ENCODE peak calls at places on chromosomes 1 and 21, in five cellular contexts. X, M, U, K and L are unnamed samples.
A peak's percentile ranks its signal among the peaks of the same experiment; 100 is the strongest.

GRCh38 chr1:229769006-229769405 is 143.0 kb downstream of the URB2 start:
- DNase-seq in X (no peak), M (no peak), U (no peak), K (no peak), L (no peak)

GRCh38 chr1:222104661-222105392 is 362.9 kb upstream of the DUSP10 start:
- DNase-seq in X (no peak), M (no peak), U (no peak), K (no peak), L (no peak)

GRCh38 chr1:29256979-29257804 is 20.9 kb downstream of the PTPRU start:
- DNase-seq in X (no peak), M (no peak), U (peak; percentile 24), K (peak; percentile 45), L (no peak)

GRCh38 chr1:3174487-3175247 is 105.7 kb downstream of the PRDM16 start:
- DNase-seq in X (no peak), M (no peak), U (no peak), K (no peak), L (no peak)

GRCh38 chr1:2290171-2290578 is 62.1 kb downstream of the SKI start:
- DNase-seq in X (no peak), M (no peak), U (no peak), K (peak; percentile 58), L (no peak)

GRCh38 chr1:167627865-167628641 is 2.0 kb upstream of the RCSD1 start:
- DNase-seq in X (no peak), M (peak; percentile 89), U (no peak), K (peak; percentile 92), L (peak; percentile 48)

GRCh38 chr1:73998348-73998959 is 199.5 kb downstream of the LRRIQ3 start:
- DNase-seq in X (no peak), M (peak; percentile 1), U (no peak), K (no peak), L (peak; percentile 17)

GRCh38 chr21:37458669-37459276 is 92.2 kb downstream of the DYRK1A start:
- DNase-seq in X (no peak), M (no peak), U (no peak), K (no peak), L (no peak)

GRCh38 chr21:42567861-42568260 is 54.2 kb downstream of the SLC37A1 start:
- DNase-seq in X (no peak), M (no peak), U (peak; percentile 4), K (no peak), L (no peak)
- TF ChIP-seq ATF2 in X (no peak), M (no peak), U (no peak), K (no peak), L (no peak)

GRCh38 chr1:234942869-234943501 is 185.7 kb downstream of the TOMM20 start:
- DNase-seq in X (no peak), M (no peak), U (no peak), K (no peak), L (no peak)
- TF ChIP-seq ATF2 in X (no peak), M (no peak), U (no peak), K (no peak), L (no peak)

GRCh38 chr1:19345391-19345790 is 33.3 kb downstream of the SLC66A1 start:
- DNase-seq in X (no peak), M (no peak), U (no peak), K (no peak), L (no peak)

GRCh38 chr1:19343617-19344350 is 31.7 kb downstream of the SLC66A1 start:
- DNase-seq in X (no peak), M (no peak), U (no peak), K (no peak), L (no peak)

GRCh38 chr1:19342894-19343616 is 30.9 kb downstream of the SLC66A1 start:
- DNase-seq in X (no peak), M (no peak), U (no peak), K (no peak), L (no peak)

GRCh38 chr1:19344831-19345230 is 32.7 kb downstream of the SLC66A1 start:
- DNase-seq in X (no peak), M (no peak), U (no peak), K (no peak), L (no peak)

GRCh38 chr1:19344372-19344810 is 32.3 kb downstream of the SLC66A1 start:
- DNase-seq in X (peak; percentile 90), M (no peak), U (peak; percentile 81), K (peak; percentile 79), L (peak; percentile 30)
- TF ChIP-seq ATF2 in X (no peak), M (no peak), U (no peak), K (no peak), L (no peak)

DNA sequence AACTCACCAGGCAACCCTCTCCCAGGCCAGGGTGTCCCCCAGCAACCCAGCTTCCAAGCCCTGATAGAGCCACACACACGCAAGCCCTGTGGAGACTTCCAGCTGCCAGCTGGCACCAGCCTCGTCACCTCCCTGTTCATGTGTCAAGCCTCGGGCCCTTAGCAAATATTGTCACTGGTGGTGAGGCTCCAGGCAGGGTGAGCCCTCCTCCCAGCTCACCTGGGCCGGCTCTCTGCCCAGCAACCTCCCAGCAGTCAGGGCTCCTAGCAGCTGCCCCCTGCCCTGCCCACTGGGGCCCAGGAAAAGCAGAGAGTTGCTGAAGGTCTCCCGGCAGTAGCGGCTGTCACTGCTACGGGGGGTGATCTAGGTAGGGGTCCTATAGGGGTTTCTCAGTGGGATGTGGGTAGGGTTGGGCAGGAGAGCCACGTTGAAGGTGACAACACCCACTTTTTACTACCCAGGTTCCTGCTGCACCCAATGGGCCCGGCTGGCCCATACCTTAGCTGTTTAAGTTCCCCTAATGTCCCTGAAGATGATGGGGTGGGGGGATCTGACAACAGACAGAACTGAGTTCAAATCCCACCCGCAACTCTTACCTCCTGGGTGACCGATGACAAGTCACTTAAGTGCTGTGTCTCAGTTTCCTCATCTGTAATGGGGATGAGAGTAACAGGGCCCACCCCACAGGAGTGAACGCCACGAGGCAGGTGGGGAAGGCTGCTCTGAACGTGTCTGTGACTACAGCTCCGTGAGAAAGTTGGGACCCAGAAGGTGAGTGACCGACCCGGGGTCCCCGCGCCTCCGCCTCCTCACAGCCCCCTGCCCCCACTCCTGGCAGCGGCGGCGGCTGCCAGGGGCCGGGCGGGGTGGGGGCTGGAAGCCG is 678 bp downstream of the TTC39A start:
- DNase-seq in X (no peak), M (no peak), U (no peak), K (no peak), L (no peak)
- TF ChIP-seq ATF2 in X (no peak), M (no peak), U (no peak), K (no peak), L (no peak)

DNA sequence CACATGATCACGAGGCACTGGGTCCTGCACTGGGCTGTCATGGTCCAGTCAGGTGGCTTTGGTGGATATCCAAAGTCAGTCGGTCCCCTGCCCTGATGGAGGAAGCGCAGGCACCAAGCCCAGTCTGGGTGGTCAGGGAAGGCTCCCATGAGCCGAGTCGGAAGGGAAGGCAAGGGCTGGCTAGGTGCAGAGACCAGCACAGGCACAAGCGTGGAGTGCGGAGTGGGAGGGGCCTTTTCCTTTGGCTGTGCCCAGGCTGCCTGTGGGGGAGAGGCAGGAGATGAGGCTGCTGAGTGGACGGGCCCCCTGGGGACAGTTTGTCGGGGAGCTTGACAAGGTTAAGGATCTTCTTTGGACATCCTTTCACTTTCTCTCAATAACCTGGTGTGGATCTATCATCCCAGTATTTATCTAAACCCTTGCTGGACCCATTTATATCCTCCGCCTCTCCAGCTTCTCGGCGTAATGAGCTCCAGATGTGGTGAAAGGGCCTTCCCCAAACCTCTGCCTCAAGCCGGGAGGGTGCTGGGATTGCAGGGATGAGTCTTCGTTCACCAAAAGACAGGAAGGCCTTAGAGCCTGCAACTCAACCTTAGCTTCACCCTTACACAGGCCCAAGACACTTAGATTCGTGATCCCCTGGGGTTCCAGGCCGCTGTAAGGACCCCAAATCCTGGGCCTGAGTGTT is 42.9 kb downstream of the EPHB2 start:
- DNase-seq in X (no peak), M (no peak), U (no peak), K (no peak), L (no peak)
- TF ChIP-seq ATF2 in X (no peak), M (no peak), U (no peak), K (no peak), L (no peak)

DNA sequence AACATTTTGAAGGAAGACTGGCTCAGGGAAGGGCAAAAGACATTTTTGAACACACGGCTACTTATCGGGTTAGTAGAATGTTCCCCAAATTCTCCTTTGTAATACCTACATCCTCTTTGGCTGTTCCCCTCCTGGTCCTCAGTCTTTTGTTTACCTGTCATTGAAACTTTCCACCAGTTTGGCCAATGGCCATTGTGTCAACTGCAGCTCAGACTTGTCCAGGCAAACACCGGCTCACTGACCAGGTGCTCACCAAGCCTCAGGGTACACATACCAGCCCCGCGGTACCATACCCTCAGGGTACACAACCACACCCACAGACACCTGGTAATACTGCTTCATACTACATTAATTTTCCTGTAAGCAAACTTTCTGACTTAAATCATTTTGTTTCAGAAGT is 84.8 kb upstream of the ZNF648 start:
- DNase-seq in X (no peak), M (no peak), U (no peak), K (no peak), L (no peak)
- TF ChIP-seq ATF2 in X (no peak), M (no peak), U (no peak), K (no peak), L (no peak)

GRCh38 chr1:201660931-201661822 is 122.2 kb downstream of the NAV1 start:
- DNase-seq in X (no peak), M (no peak), U (no peak), K (no peak), L (no peak)
- TF ChIP-seq ATF2 in X (no peak), M (no peak), U (no peak), K (no peak), L (no peak)

DNA sequence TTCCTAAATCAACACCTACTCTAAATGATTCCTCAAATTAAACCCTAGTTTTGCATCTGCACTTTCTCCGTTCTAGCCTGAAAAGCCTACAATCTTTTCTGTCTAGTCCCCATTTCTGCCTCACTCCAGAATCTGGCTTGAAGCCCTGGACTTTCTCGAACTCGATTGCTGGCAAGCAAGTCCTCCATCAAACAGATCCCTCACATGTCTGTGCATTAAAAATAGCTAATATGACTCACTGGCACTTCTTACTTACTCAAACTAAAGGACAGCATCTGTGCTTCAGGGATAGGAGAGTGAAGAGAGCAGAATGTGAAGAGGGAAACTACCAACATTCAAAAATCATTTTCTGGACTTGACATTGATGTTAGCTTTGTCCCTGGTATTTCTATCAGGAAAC is 51.8 kb upstream of the CXADR start:
- DNase-seq in X (no peak), M (no peak), U (no peak), K (no peak), L (no peak)
- TF ChIP-seq ATF2 in X (no peak), M (no peak), U (no peak), K (no peak), L (no peak)

DNA sequence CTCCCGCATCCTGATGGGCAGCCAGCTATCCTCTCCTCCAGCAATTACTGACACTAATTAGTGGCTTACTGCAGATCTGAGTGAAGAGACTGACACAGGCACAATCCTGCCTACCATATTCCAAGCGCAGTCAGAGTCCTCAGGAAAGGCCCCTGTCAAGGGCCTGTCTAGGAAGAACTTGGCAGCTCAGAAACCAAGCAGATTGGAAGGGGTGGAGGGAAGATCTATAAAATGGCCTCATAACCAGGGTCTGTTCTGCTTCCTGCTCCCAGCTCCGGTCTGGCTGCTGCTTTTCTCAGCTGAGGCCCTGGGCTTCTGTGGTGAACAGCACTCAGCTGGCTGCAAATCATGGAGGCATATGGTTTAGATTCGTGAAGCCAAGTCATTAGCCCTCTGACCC is 484.6 kb upstream of the DAB1 start:
- DNase-seq in X (no peak), M (no peak), U (no peak), K (no peak), L (no peak)
- TF ChIP-seq ATF2 in X (no peak), M (no peak), U (no peak), K (no peak), L (no peak)